ENCODE peak calls at places on chromosomes 16 and 17, in six cellular contexts. J is NCI-H1930, A is islet precursor cell, H is Right ventricle myocardium inferior, Q is OCI-LY7, F is T follicular helper cell. G is an unnamed sample.

GRCh38 chr17:8997994-8998628 is 23.2 kb upstream of the NTN1 start:
- DNase-seq in F (peak; percentile 66), Q (peak; percentile 73), A (peak; percentile 86), H (peak; percentile 88), J (peak; percentile 68), G (no peak)

GRCh38 chr17:20965492-20965891 is 77.3 kb downstream of the USP22 start:
- DNase-seq in J (no peak), F (no peak), A (no peak), Q (no peak), H (no peak), G (no peak)

GRCh38 chr17:53217311-53217710 is 605.4 kb upstream of the KIF2B start:
- DNase-seq in H (no peak), Q (no peak), A (no peak), F (no peak), J (no peak), G (no peak)

GRCh38 chr17:50360716-50361115 is 12.3 kb downstream of the MRPL27 start:
- DNase-seq in Q (no peak), H (no peak), A (peak; percentile 58), J (no peak), F (no peak), G (no peak)

GRCh38 chr16:53756329-53756996 is 52.5 kb downstream of the FTO start:
- DNase-seq in A (no peak), H (no peak), Q (no peak), F (no peak), J (peak; percentile 65), G (no peak)

GRCh38 chr16:2692251-2692947 is 10.1 kb downstream of the KCTD5 start:
- DNase-seq in Q (no peak), F (no peak), H (peak; percentile 60), J (no peak), A (no peak), G (no peak)

GRCh38 chr17:42422958-42423712 is at the start of gene CAVIN1:
- DNase-seq in F (no peak), H (peak; percentile 99), A (peak; percentile 97), J (no peak), Q (no peak), G (no peak)

GRCh38 chr16:57053206-57053605 is 39.2 kb upstream of the CPNE2 start:
- DNase-seq in H (no peak), F (no peak), A (no peak), J (no peak), Q (no peak), G (no peak)

GRCh38 chr17:49021095-49021767 is 24.0 kb downstream of the IGF2BP1 start:
- DNase-seq in Q (no peak), H (peak; percentile 17), F (no peak), A (peak; percentile 68), J (no peak), G (no peak)

GRCh38 chr16:89924298-89924924 is 1.3 kb downstream of the TUBB3 start:
- DNase-seq in A (peak; percentile 72), J (no peak), Q (peak; percentile 91), F (peak; percentile 36), H (no peak), G (no peak)

GRCh38 chr16:89316701-89317100 is 99.2 kb downstream of the ZNF778 start:
- DNase-seq in J (no peak), F (no peak), Q (no peak), A (no peak), H (peak; percentile 31), G (no peak)

GRCh38 chr17:39973496-39973895 is 7.1 kb upstream of the PSMD3 start:
- DNase-seq in H (no peak), J (no peak), Q (no peak), A (no peak), F (no peak), G (no peak)

GRCh38 chr17:6079155-6079554 is 9.0 kb downstream of the WSCD1 start:
- DNase-seq in Q (no peak), A (no peak), H (no peak), F (no peak), J (no peak), G (no peak)

GRCh38 chr17:79075433-79075805 is 795 bp downstream of the ENGASE start:
- DNase-seq in J (no peak), A (no peak), H (no peak), Q (no peak), F (no peak), G (no peak)

GRCh38 chr17:63039899-63040602 is 74.0 kb downstream of the TANC2 start:
- DNase-seq in H (no peak), Q (no peak), A (no peak), F (no peak), J (peak; percentile 3), G (no peak)

GRCh38 chr16:53067675-53068074 is 12.9 kb downstream of the CHD9 start:
- DNase-seq in J (no peak), H (no peak), Q (no peak), A (no peak), F (no peak), G (no peak)

GRCh38 chr17:42895185-42895555 is 5.4 kb upstream of the G6PC1 start:
- DNase-seq in J (no peak), A (peak; percentile 84), Q (no peak), H (peak; percentile 75), F (no peak), G (no peak)